ENCODE peak calls at places on chromosomes 5 and 9, in four cellular contexts. R, Y, J and X are unnamed samples.
A peak's percentile ranks its signal among the peaks of the same experiment; 100 is the strongest.

GRCh38 chr5:60410427-60410826 is 289.5 kb downstream of the DEPDC1B start:
- DNase-seq in R (no peak), J (no peak), Y (no peak), X (no peak)

GRCh38 chr5:139684881-139685749 is 37.0 kb downstream of the CXXC5 start:
- DNase-seq in J (no peak), R (no peak), Y (no peak), X (no peak)

GRCh38 chr5:145834917-145835838 is at the start of gene PRELID2:
- DNase-seq in Y (peak; percentile 56), J (no peak), R (peak; percentile 83), X (peak; percentile 47)

GRCh38 chr5:88734191-88734640 is 148.8 kb downstream of the MEF2C start:
- DNase-seq in Y (no peak), J (no peak), R (no peak), X (no peak)

GRCh38 chr5:132506094-132506692 is 15.6 kb upstream of the IRF1 start:
- DNase-seq in J (no peak), Y (peak; percentile 51), R (no peak), X (no peak)

GRCh38 chr5:35938518-35939227 is at the start of gene CAPSL:
- DNase-seq in Y (no peak), R (peak; percentile 73), J (no peak), X (peak; percentile 70)

GRCh38 chr9:8651126-8651525 is 851.5 kb upstream of the DMAC1 start:
- DNase-seq in J (no peak), R (no peak), Y (no peak), X (no peak)

GRCh38 chr9:99000480-99001395 is 57.0 kb downstream of the COL15A1 start:
- DNase-seq in Y (peak; percentile 80), J (peak; percentile 63), R (no peak), X (no peak)

GRCh38 chr5:14665949-14666741 is 1.6 kb downstream of the OTULIN start:
- DNase-seq in R (no peak), Y (peak; percentile 70), J (peak; percentile 56), X (no peak)

GRCh38 chr9:117487555-117488175 is 72.8 kb upstream of the ASTN2 start:
- DNase-seq in J (peak; percentile 12), R (peak; percentile 89), Y (peak; percentile 57), X (peak; percentile 82)

GRCh38 chr5:149268928-149269557 is 2.6 kb upstream of the AFAP1L1 start:
- DNase-seq in J (no peak), R (no peak), Y (peak; percentile 22), X (no peak)

GRCh38 chr5:36227046-36227445 is 14.7 kb downstream of the NADK2 start:
- DNase-seq in Y (no peak), J (no peak), R (no peak), X (no peak)

GRCh38 chr5:136025900-136026299 is 2.9 kb upstream of the TGFBI start:
- DNase-seq in Y (no peak), J (no peak), R (no peak), X (no peak)

GRCh38 chr5:38347040-38347763 is 88.8 kb downstream of the EGFLAM start:
- DNase-seq in J (no peak), Y (no peak), R (no peak), X (no peak)

GRCh38 chr9:4299006-4299795 is 667 bp downstream of the GLIS3 start:
- DNase-seq in R (peak; percentile 59), J (peak; percentile 38), Y (peak; percentile 37), X (no peak)

GRCh38 chr9:91186311-91187101 is 175.2 kb downstream of the AUH start:
- DNase-seq in J (no peak), Y (peak; percentile 33), R (no peak), X (peak; percentile 19)

GRCh38 chr5:114581136-114581535 is 219.3 kb downstream of the KCNN2 start:
- DNase-seq in R (no peak), Y (no peak), J (no peak), X (no peak)

GRCh38 chr5:88518131-88519016 is 249.7 kb upstream of the TMEM161B start:
- DNase-seq in J (no peak), Y (no peak), R (no peak), X (no peak)

GRCh38 chr5:120463991-120464626 is at the start of gene PRR16:
- DNase-seq in Y (no peak), R (peak; percentile 75), J (peak; percentile 9), X (peak; percentile 75)

GRCh38 chr9:90970603-90971002 is 169.0 kb downstream of the SYK start:
- DNase-seq in Y (no peak), J (no peak), R (no peak), X (no peak)

GRCh38 chr5:32583582-32584232 is 1.6 kb upstream of the SUB1 start:
- DNase-seq in Y (no peak), R (no peak), J (no peak), X (no peak)

GRCh38 chr9:87059740-87060139 is 112.4 kb upstream of the GAS1 start:
- DNase-seq in J (no peak), R (no peak), Y (no peak), X (no peak)

GRCh38 chr5:6714221-6715041 is 1.2 kb downstream of the TENT4A start:
- DNase-seq in J (peak; percentile 21), R (peak; percentile 53), Y (peak; percentile 34), X (no peak)

GRCh38 chr9:79641055-79641454 is 69.3 kb downstream of the TLE4 start:
- DNase-seq in Y (no peak), J (no peak), R (no peak), X (no peak)